ENCODE peak calls at places on chromosomes 11 and 22, in ten cellular contexts. One of them, this sample, is unnamed.

GRCh38 chr11:17578296-17578695 is 31.2 kb downstream of the OTOG start:
- DNase-seq in amniotic stem cell: no peak
- DNase-seq in hypothalamus: no peak
- DNase-seq in fibroblast of pulmonary artery: no peak
- DNase-seq in A549: no peak
- DNase-seq in EL: no peak
- DNase-seq in renal cortical epithelial cell: no peak
- DNase-seq in Right ventricle myocardium superior: no peak
- DNase-seq in neural crest cell: no peak
- DNase-seq in hippocampal formation: no peak
- DNase-seq in this sample: no peak

GRCh38 chr11:28559497-28559896 is 451.3 kb downstream of the METTL15 start:
- DNase-seq in amniotic stem cell: no peak
- DNase-seq in hypothalamus: no peak
- DNase-seq in fibroblast of pulmonary artery: peak
- DNase-seq in A549: no peak
- DNase-seq in EL: no peak
- DNase-seq in renal cortical epithelial cell: no peak
- DNase-seq in Right ventricle myocardium superior: no peak
- DNase-seq in neural crest cell: no peak
- DNase-seq in hippocampal formation: no peak
- DNase-seq in this sample: no peak

GRCh38 chr11:71294846-71295600 is 42.6 kb upstream of the SHANK2 start:
- DNase-seq in amniotic stem cell: no peak
- DNase-seq in hypothalamus: no peak
- DNase-seq in fibroblast of pulmonary artery: no peak
- DNase-seq in A549: no peak
- DNase-seq in EL: no peak
- DNase-seq in renal cortical epithelial cell: no peak
- DNase-seq in Right ventricle myocardium superior: no peak
- DNase-seq in neural crest cell: no peak
- DNase-seq in hippocampal formation: no peak
- DNase-seq in this sample: no peak

GRCh38 chr11:125211191-125211953 is 46.8 kb downstream of the PKNOX2 start:
- DNase-seq in amniotic stem cell: no peak
- DNase-seq in hypothalamus: no peak
- DNase-seq in fibroblast of pulmonary artery: peak
- DNase-seq in A549: no peak
- DNase-seq in EL: no peak
- DNase-seq in renal cortical epithelial cell: no peak
- DNase-seq in Right ventricle myocardium superior: no peak
- DNase-seq in neural crest cell: no peak
- DNase-seq in hippocampal formation: no peak
- DNase-seq in this sample: no peak

GRCh38 chr11:27100534-27100933 is 59.9 kb downstream of the BBOX1 start:
- DNase-seq in amniotic stem cell: no peak
- DNase-seq in hypothalamus: no peak
- DNase-seq in fibroblast of pulmonary artery: no peak
- DNase-seq in A549: no peak
- DNase-seq in EL: no peak
- DNase-seq in renal cortical epithelial cell: peak
- DNase-seq in Right ventricle myocardium superior: no peak
- DNase-seq in neural crest cell: no peak
- DNase-seq in hippocampal formation: no peak
- DNase-seq in this sample: no peak

GRCh38 chr11:124481365-124482323 is 36.1 kb upstream of the OR8B8 start:
- DNase-seq in amniotic stem cell: no peak
- DNase-seq in hypothalamus: no peak
- DNase-seq in fibroblast of pulmonary artery: peak
- DNase-seq in A549: peak
- DNase-seq in EL: peak
- DNase-seq in renal cortical epithelial cell: peak
- DNase-seq in Right ventricle myocardium superior: no peak
- DNase-seq in neural crest cell: no peak
- DNase-seq in hippocampal formation: no peak
- DNase-seq in this sample: peak

GRCh38 chr11:131038597-131038996 is 122.3 kb upstream of the SNX19 start:
- DNase-seq in amniotic stem cell: no peak
- DNase-seq in hypothalamus: no peak
- DNase-seq in fibroblast of pulmonary artery: peak
- DNase-seq in A549: peak
- DNase-seq in EL: peak
- DNase-seq in renal cortical epithelial cell: no peak
- DNase-seq in Right ventricle myocardium superior: no peak
- DNase-seq in neural crest cell: no peak
- DNase-seq in hippocampal formation: no peak
- DNase-seq in this sample: peak

GRCh38 chr11:44726278-44727113 is at the start of gene TSPAN18:
- DNase-seq in amniotic stem cell: no peak
- DNase-seq in hypothalamus: no peak
- DNase-seq in fibroblast of pulmonary artery: no peak
- DNase-seq in A549: no peak
- DNase-seq in EL: no peak
- DNase-seq in renal cortical epithelial cell: no peak
- DNase-seq in Right ventricle myocardium superior: peak
- DNase-seq in neural crest cell: peak
- DNase-seq in hippocampal formation: no peak
- DNase-seq in this sample: no peak

GRCh38 chr22:36145881-36146280 is 14.7 kb downstream of the APOL3 start:
- DNase-seq in amniotic stem cell: no peak
- DNase-seq in hypothalamus: no peak
- DNase-seq in fibroblast of pulmonary artery: no peak
- DNase-seq in A549: no peak
- DNase-seq in EL: peak
- DNase-seq in renal cortical epithelial cell: no peak
- DNase-seq in Right ventricle myocardium superior: no peak
- DNase-seq in neural crest cell: no peak
- DNase-seq in hippocampal formation: no peak
- DNase-seq in this sample: no peak

GRCh38 chr22:28938286-28938833 is 55.0 kb downstream of the ZNRF3 start:
- DNase-seq in amniotic stem cell: no peak
- DNase-seq in hypothalamus: no peak
- DNase-seq in fibroblast of pulmonary artery: no peak
- DNase-seq in A549: no peak
- DNase-seq in EL: no peak
- DNase-seq in renal cortical epithelial cell: no peak
- DNase-seq in Right ventricle myocardium superior: no peak
- DNase-seq in neural crest cell: no peak
- DNase-seq in hippocampal formation: no peak
- DNase-seq in this sample: no peak

GRCh38 chr22:20577549-20577975 is 70.2 kb downstream of the MED15 start:
- DNase-seq in amniotic stem cell: no peak
- DNase-seq in hypothalamus: no peak
- DNase-seq in fibroblast of pulmonary artery: no peak
- DNase-seq in A549: no peak
- DNase-seq in EL: no peak
- DNase-seq in renal cortical epithelial cell: no peak
- DNase-seq in Right ventricle myocardium superior: no peak
- DNase-seq in neural crest cell: no peak
- DNase-seq in hippocampal formation: no peak
- DNase-seq in this sample: no peak

GRCh38 chr22:45051419-45051818 is 41.6 kb upstream of the PHF21B start:
- DNase-seq in amniotic stem cell: no peak
- DNase-seq in hypothalamus: no peak
- DNase-seq in fibroblast of pulmonary artery: no peak
- DNase-seq in A549: no peak
- DNase-seq in EL: no peak
- DNase-seq in renal cortical epithelial cell: no peak
- DNase-seq in Right ventricle myocardium superior: no peak
- DNase-seq in neural crest cell: no peak
- DNase-seq in hippocampal formation: no peak
- DNase-seq in this sample: no peak

GRCh38 chr11:124725719-124726105 is 14.0 kb upstream of the NRGN start:
- DNase-seq in amniotic stem cell: no peak
- DNase-seq in hypothalamus: no peak
- DNase-seq in fibroblast of pulmonary artery: peak
- DNase-seq in A549: no peak
- DNase-seq in EL: peak
- DNase-seq in renal cortical epithelial cell: no peak
- DNase-seq in Right ventricle myocardium superior: no peak
- DNase-seq in neural crest cell: no peak
- DNase-seq in hippocampal formation: no peak
- DNase-seq in this sample: no peak

GRCh38 chr11:96357794-96358193 is 14.8 kb upstream of the MAML2 start:
- DNase-seq in amniotic stem cell: no peak
- DNase-seq in hypothalamus: no peak
- DNase-seq in fibroblast of pulmonary artery: no peak
- DNase-seq in A549: no peak
- DNase-seq in EL: no peak
- DNase-seq in renal cortical epithelial cell: no peak
- DNase-seq in Right ventricle myocardium superior: no peak
- DNase-seq in neural crest cell: no peak
- DNase-seq in hippocampal formation: no peak
- DNase-seq in this sample: no peak

GRCh38 chr11:130391692-130392091 is 36.7 kb downstream of the ADAMTS8 start:
- DNase-seq in amniotic stem cell: no peak
- DNase-seq in hypothalamus: no peak
- DNase-seq in fibroblast of pulmonary artery: no peak
- DNase-seq in A549: no peak
- DNase-seq in EL: no peak
- DNase-seq in renal cortical epithelial cell: no peak
- DNase-seq in Right ventricle myocardium superior: no peak
- DNase-seq in neural crest cell: no peak
- DNase-seq in hippocampal formation: no peak
- DNase-seq in this sample: no peak

GRCh38 chr11:111637885-111638284 is 35.6 kb downstream of the SIK2 start:
- DNase-seq in amniotic stem cell: no peak
- DNase-seq in hypothalamus: no peak
- DNase-seq in fibroblast of pulmonary artery: no peak
- DNase-seq in A549: no peak
- DNase-seq in EL: no peak
- DNase-seq in renal cortical epithelial cell: no peak
- DNase-seq in Right ventricle myocardium superior: no peak
- DNase-seq in neural crest cell: no peak
- DNase-seq in hippocampal formation: no peak
- DNase-seq in this sample: no peak

GRCh38 chr22:23055448-23056179 is 14.7 kb upstream of the GNAZ start:
- DNase-seq in amniotic stem cell: no peak
- DNase-seq in hypothalamus: no peak
- DNase-seq in fibroblast of pulmonary artery: no peak
- DNase-seq in A549: no peak
- DNase-seq in EL: no peak
- DNase-seq in renal cortical epithelial cell: no peak
- DNase-seq in Right ventricle myocardium superior: no peak
- DNase-seq in neural crest cell: no peak
- DNase-seq in hippocampal formation: no peak
- DNase-seq in this sample: no peak

GRCh38 chr11:44766972-44767278 is 40.2 kb downstream of the TSPAN18 start:
- DNase-seq in amniotic stem cell: no peak
- DNase-seq in hypothalamus: no peak
- DNase-seq in fibroblast of pulmonary artery: peak
- DNase-seq in A549: no peak
- DNase-seq in EL: peak
- DNase-seq in renal cortical epithelial cell: peak
- DNase-seq in Right ventricle myocardium superior: no peak
- DNase-seq in neural crest cell: no peak
- DNase-seq in hippocampal formation: no peak
- DNase-seq in this sample: no peak

GRCh38 chr11:128437137-128437536 is 150.2 kb downstream of the ETS1 start:
- DNase-seq in amniotic stem cell: peak
- DNase-seq in hypothalamus: no peak
- DNase-seq in fibroblast of pulmonary artery: peak
- DNase-seq in A549: no peak
- DNase-seq in EL: no peak
- DNase-seq in renal cortical epithelial cell: peak
- DNase-seq in Right ventricle myocardium superior: no peak
- DNase-seq in neural crest cell: no peak
- DNase-seq in hippocampal formation: no peak
- DNase-seq in this sample: no peak

GRCh38 chr11:91244921-91245320 is 979.7 kb upstream of the FAT3 start:
- DNase-seq in amniotic stem cell: no peak
- DNase-seq in hypothalamus: no peak
- DNase-seq in fibroblast of pulmonary artery: no peak
- DNase-seq in A549: no peak
- DNase-seq in EL: no peak
- DNase-seq in renal cortical epithelial cell: no peak
- DNase-seq in Right ventricle myocardium superior: no peak
- DNase-seq in neural crest cell: no peak
- DNase-seq in hippocampal formation: no peak
- DNase-seq in this sample: no peak

GRCh38 chr11:33633251-33634003 is 67.2 kb downstream of the C11orf91 start:
- DNase-seq in amniotic stem cell: peak
- DNase-seq in hypothalamus: no peak
- DNase-seq in fibroblast of pulmonary artery: peak
- DNase-seq in A549: peak
- DNase-seq in EL: peak
- DNase-seq in renal cortical epithelial cell: peak
- DNase-seq in Right ventricle myocardium superior: no peak
- DNase-seq in neural crest cell: no peak
- DNase-seq in hippocampal formation: no peak
- DNase-seq in this sample: no peak

GRCh38 chr11:128919192-128919591 is 23.5 kb downstream of the TP53AIP1 start:
- DNase-seq in amniotic stem cell: no peak
- DNase-seq in hypothalamus: no peak
- DNase-seq in fibroblast of pulmonary artery: no peak
- DNase-seq in A549: no peak
- DNase-seq in EL: no peak
- DNase-seq in renal cortical epithelial cell: no peak
- DNase-seq in Right ventricle myocardium superior: no peak
- DNase-seq in neural crest cell: no peak
- DNase-seq in hippocampal formation: no peak
- DNase-seq in this sample: no peak

GRCh38 chr11:62433553-62434301 is 14.9 kb downstream of the SCGB1A1 start:
- DNase-seq in amniotic stem cell: no peak
- DNase-seq in hypothalamus: no peak
- DNase-seq in fibroblast of pulmonary artery: no peak
- DNase-seq in A549: no peak
- DNase-seq in EL: no peak
- DNase-seq in renal cortical epithelial cell: peak
- DNase-seq in Right ventricle myocardium superior: no peak
- DNase-seq in neural crest cell: no peak
- DNase-seq in hippocampal formation: no peak
- DNase-seq in this sample: no peak

GRCh38 chr22:41403532-41404318 is 22.0 kb downstream of the TEF start:
- DNase-seq in amniotic stem cell: peak
- DNase-seq in hypothalamus: peak
- DNase-seq in fibroblast of pulmonary artery: peak
- DNase-seq in A549: peak
- DNase-seq in EL: peak
- DNase-seq in renal cortical epithelial cell: peak
- DNase-seq in Right ventricle myocardium superior: peak
- DNase-seq in neural crest cell: peak
- DNase-seq in hippocampal formation: peak
- DNase-seq in this sample: peak

GRCh38 chr11:95135155-95135554 is 45.5 kb downstream of the ENDOD1 start:
- DNase-seq in amniotic stem cell: no peak
- DNase-seq in hypothalamus: no peak
- DNase-seq in fibroblast of pulmonary artery: no peak
- DNase-seq in A549: no peak
- DNase-seq in EL: no peak
- DNase-seq in renal cortical epithelial cell: no peak
- DNase-seq in Right ventricle myocardium superior: no peak
- DNase-seq in neural crest cell: no peak
- DNase-seq in hippocampal formation: no peak
- DNase-seq in this sample: no peak

GRCh38 chr11:111598546-111598945 is 3.7 kb upstream of the SIK2 start:
- DNase-seq in amniotic stem cell: no peak
- DNase-seq in hypothalamus: no peak
- DNase-seq in fibroblast of pulmonary artery: peak
- DNase-seq in A549: no peak
- DNase-seq in EL: peak
- DNase-seq in renal cortical epithelial cell: no peak
- DNase-seq in Right ventricle myocardium superior: no peak
- DNase-seq in neural crest cell: no peak
- DNase-seq in hippocampal formation: peak
- DNase-seq in this sample: no peak

GRCh38 chr22:50627914-50628542 is at the start of gene ARSA:
- DNase-seq in amniotic stem cell: peak
- DNase-seq in hypothalamus: peak
- DNase-seq in fibroblast of pulmonary artery: peak
- DNase-seq in A549: peak
- DNase-seq in EL: peak
- DNase-seq in renal cortical epithelial cell: peak
- DNase-seq in Right ventricle myocardium superior: peak
- DNase-seq in neural crest cell: peak
- DNase-seq in hippocampal formation: peak
- DNase-seq in this sample: peak

GRCh38 chr22:25447067-25447688 is 117.3 kb upstream of the GRK3 start:
- DNase-seq in amniotic stem cell: no peak
- DNase-seq in hypothalamus: no peak
- DNase-seq in fibroblast of pulmonary artery: no peak
- DNase-seq in A549: no peak
- DNase-seq in EL: no peak
- DNase-seq in renal cortical epithelial cell: no peak
- DNase-seq in Right ventricle myocardium superior: no peak
- DNase-seq in neural crest cell: no peak
- DNase-seq in hippocampal formation: peak
- DNase-seq in this sample: no peak

This sample was measured in pons.